ENCODE peak calls at places on chromosomes 16 and 17, in five cellular contexts. F is breast epithelium; A is skeletal muscle cell; Y is mucosa of descending colon; B is activated gamma-delta T cell treated with anti-CD3 and anti-CD28 coated beads, Interleukin-2, amount 50 U/mL, for 16 hours. S is an unnamed sample.

GRCh38 chr16:86016201-86016965 is 117.4 kb downstream of the IRF8 start:
- DNase-seq in A (peak), F (peak), Y (no peak), B (no peak), S (peak)

GRCh38 chr16:14168146-14168545 is 97.0 kb downstream of the MRTFB start:
- DNase-seq in Y (no peak), B (no peak), A (no peak), F (no peak), S (no peak)

GRCh38 chr17:60091109-60091508 is 12.4 kb upstream of the HEATR6 start:
- DNase-seq in A (no peak), B (no peak), Y (no peak), F (no peak), S (no peak)

GRCh38 chr16:28012031-28012445 is 51.5 kb downstream of the GSG1L start:
- DNase-seq in A (peak), B (no peak), Y (no peak), F (no peak), S (no peak)

GRCh38 chr17:66507103-66507923 is 204.9 kb downstream of the PRKCA start:
- DNase-seq in A (no peak), F (no peak), B (no peak), Y (no peak), S (no peak)

GRCh38 chr16:63650550-63650949 is 1471.3 kb downstream of the CDH11 start:
- DNase-seq in A (no peak), Y (no peak), B (no peak), F (no peak), S (no peak)

GRCh38 chr17:80826955-80827645 is 164.5 kb upstream of the CHMP6 start:
- DNase-seq in F (peak), A (peak), Y (no peak), B (peak), S (peak)

GRCh38 chr16:52725043-52725442 is 178.1 kb upstream of the TOX3 start:
- DNase-seq in F (no peak), B (no peak), Y (no peak), A (no peak), S (no peak)

GRCh38 chr17:60154616-60155426 is 5.0 kb downstream of the CA4 start:
- DNase-seq in B (no peak), F (no peak), Y (no peak), A (peak), S (no peak)

GRCh38 chr16:75116081-75116910 is at the start of gene LDHD:
- DNase-seq in Y (peak), B (no peak), F (peak), A (no peak), S (no peak)